ENCODE peak calls at places on chromosomes 4 and X, in ten cellular contexts. One of them, this sample, is unnamed.

GRCh38 chr4:137674066-137674465 is 141.8 kb upstream of the PCDH18 start:
- DNase-seq in GM10248: no peak
- DNase-seq in uterus: no peak
- DNase-seq in CD4-positive, alpha-beta T cell: no peak
- DNase-seq in progenitor cell of endocrine pancreas: no peak
- DNase-seq in transverse colon: no peak
- DNase-seq in pancreas: no peak
- DNase-seq in RWPE1: peak
- DNase-seq in left lung: no peak
- DNase-seq in fibroblast of mammary gland: peak
- DNase-seq in this sample: no peak

GRCh38 chr4:131137196-131137595 is 2011.9 kb upstream of the PCDH10 start:
- DNase-seq in fibroblast of mammary gland: no peak
- DNase-seq in CD4-positive, alpha-beta T cell: no peak
- DNase-seq in progenitor cell of endocrine pancreas: no peak
- DNase-seq in RWPE1: no peak
- DNase-seq in GM10248: no peak
- DNase-seq in pancreas: no peak
- DNase-seq in uterus: no peak
- DNase-seq in transverse colon: no peak
- DNase-seq in left lung: no peak
- DNase-seq in this sample: no peak

GRCh38 chr4:55736605-55737183 is 82.9 kb upstream of the EXOC1L start:
- DNase-seq in left lung: no peak
- DNase-seq in transverse colon: no peak
- DNase-seq in progenitor cell of endocrine pancreas: no peak
- DNase-seq in GM10248: peak
- DNase-seq in RWPE1: peak
- DNase-seq in fibroblast of mammary gland: peak
- DNase-seq in pancreas: no peak
- DNase-seq in uterus: no peak
- DNase-seq in CD4-positive, alpha-beta T cell: no peak
- DNase-seq in this sample: no peak

GRCh38 chr4:147736458-147736857 is 4.6 kb downstream of the ARHGAP10 start:
- DNase-seq in progenitor cell of endocrine pancreas: no peak
- DNase-seq in fibroblast of mammary gland: peak
- DNase-seq in pancreas: no peak
- DNase-seq in RWPE1: peak
- DNase-seq in GM10248: no peak
- DNase-seq in left lung: no peak
- DNase-seq in CD4-positive, alpha-beta T cell: no peak
- DNase-seq in uterus: no peak
- DNase-seq in transverse colon: no peak
- DNase-seq in this sample: no peak

GRCh38 chrX:153387987-153388721 is 13.0 kb downstream of the PNMA6E start:
- DNase-seq in left lung: no peak
- DNase-seq in progenitor cell of endocrine pancreas: no peak
- DNase-seq in RWPE1: no peak
- DNase-seq in GM10248: no peak
- DNase-seq in CD4-positive, alpha-beta T cell: no peak
- DNase-seq in uterus: no peak
- DNase-seq in transverse colon: no peak
- DNase-seq in fibroblast of mammary gland: no peak
- DNase-seq in pancreas: no peak
- DNase-seq in this sample: no peak

GRCh38 chrX:20477836-20478532 is 211.3 kb upstream of the RPS6KA3 start:
- DNase-seq in CD4-positive, alpha-beta T cell: no peak
- DNase-seq in GM10248: no peak
- DNase-seq in fibroblast of mammary gland: no peak
- DNase-seq in uterus: no peak
- DNase-seq in transverse colon: peak
- DNase-seq in progenitor cell of endocrine pancreas: no peak
- DNase-seq in pancreas: no peak
- DNase-seq in left lung: peak
- DNase-seq in RWPE1: no peak
- DNase-seq in this sample: no peak

GRCh38 chr4:113781439-113782040 is 20.0 kb upstream of the CAMK2D start:
- DNase-seq in left lung: no peak
- DNase-seq in RWPE1: peak
- DNase-seq in progenitor cell of endocrine pancreas: no peak
- DNase-seq in CD4-positive, alpha-beta T cell: no peak
- DNase-seq in pancreas: no peak
- DNase-seq in transverse colon: no peak
- DNase-seq in GM10248: peak
- DNase-seq in fibroblast of mammary gland: peak
- DNase-seq in uterus: no peak
- DNase-seq in this sample: no peak

GRCh38 chr4:153159728-153160221 is 44.5 kb upstream of the TRIM2 start:
- DNase-seq in RWPE1: peak
- DNase-seq in uterus: no peak
- DNase-seq in fibroblast of mammary gland: peak
- DNase-seq in left lung: no peak
- DNase-seq in GM10248: no peak
- DNase-seq in CD4-positive, alpha-beta T cell: no peak
- DNase-seq in pancreas: no peak
- DNase-seq in progenitor cell of endocrine pancreas: no peak
- DNase-seq in transverse colon: no peak
- DNase-seq in this sample: no peak

GRCh38 chr4:108356209-108356535 is 187.4 kb upstream of the LEF1 start:
- DNase-seq in transverse colon: no peak
- DNase-seq in uterus: no peak
- DNase-seq in left lung: no peak
- DNase-seq in progenitor cell of endocrine pancreas: no peak
- DNase-seq in pancreas: no peak
- DNase-seq in GM10248: no peak
- DNase-seq in fibroblast of mammary gland: no peak
- DNase-seq in CD4-positive, alpha-beta T cell: no peak
- DNase-seq in RWPE1: no peak
- DNase-seq in this sample: no peak

GRCh38 chrX:132489256-132490085 is 633 bp upstream of the MBNL3 start:
- DNase-seq in RWPE1: peak
- DNase-seq in GM10248: peak
- DNase-seq in progenitor cell of endocrine pancreas: peak
- DNase-seq in pancreas: peak
- DNase-seq in uterus: peak
- DNase-seq in CD4-positive, alpha-beta T cell: peak
- DNase-seq in fibroblast of mammary gland: peak
- DNase-seq in transverse colon: peak
- DNase-seq in left lung: peak
- DNase-seq in this sample: peak

GRCh38 chr4:185346975-185347601 is 48.6 kb downstream of the LRP2BP start:
- DNase-seq in uterus: no peak
- DNase-seq in left lung: no peak
- DNase-seq in transverse colon: no peak
- DNase-seq in progenitor cell of endocrine pancreas: no peak
- DNase-seq in GM10248: no peak
- DNase-seq in fibroblast of mammary gland: no peak
- DNase-seq in pancreas: no peak
- DNase-seq in RWPE1: no peak
- DNase-seq in CD4-positive, alpha-beta T cell: no peak
- DNase-seq in this sample: no peak

GRCh38 chrX:3548743-3549441 is 164.6 kb downstream of the PRKX start:
- DNase-seq in RWPE1: peak
- DNase-seq in fibroblast of mammary gland: peak
- DNase-seq in CD4-positive, alpha-beta T cell: no peak
- DNase-seq in progenitor cell of endocrine pancreas: no peak
- DNase-seq in pancreas: no peak
- DNase-seq in transverse colon: no peak
- DNase-seq in uterus: no peak
- DNase-seq in GM10248: no peak
- DNase-seq in left lung: no peak
- DNase-seq in this sample: no peak

GRCh38 chrX:68112321-68112720 is 321.0 kb downstream of the OPHN1 start:
- DNase-seq in RWPE1: no peak
- DNase-seq in transverse colon: no peak
- DNase-seq in uterus: no peak
- DNase-seq in GM10248: no peak
- DNase-seq in progenitor cell of endocrine pancreas: no peak
- DNase-seq in left lung: no peak
- DNase-seq in CD4-positive, alpha-beta T cell: no peak
- DNase-seq in fibroblast of mammary gland: no peak
- DNase-seq in pancreas: no peak
- DNase-seq in this sample: no peak

GRCh38 chr4:60531790-60532189 is 668.3 kb upstream of the ADGRL3 start:
- DNase-seq in transverse colon: no peak
- DNase-seq in pancreas: no peak
- DNase-seq in progenitor cell of endocrine pancreas: no peak
- DNase-seq in uterus: no peak
- DNase-seq in RWPE1: peak
- DNase-seq in left lung: no peak
- DNase-seq in CD4-positive, alpha-beta T cell: no peak
- DNase-seq in fibroblast of mammary gland: no peak
- DNase-seq in GM10248: no peak
- DNase-seq in this sample: no peak
- TF ChIP-seq CTCF in transverse colon: no peak
- TF ChIP-seq CTCF in pancreas: no peak
- TF ChIP-seq CTCF in progenitor cell of endocrine pancreas: no peak
- TF ChIP-seq CTCF in uterus: no peak
- TF ChIP-seq CTCF in RWPE1: no peak
- TF ChIP-seq CTCF in left lung: no peak
- TF ChIP-seq CTCF in CD4-positive, alpha-beta T cell: no peak
- TF ChIP-seq CTCF in fibroblast of mammary gland: no peak
- TF ChIP-seq CTCF in GM10248: no peak
- TF ChIP-seq CTCF in this sample: no peak

GRCh38 chr4:139083533-139084424 is 68.2 kb downstream of the NOCT start:
- DNase-seq in CD4-positive, alpha-beta T cell: peak
- DNase-seq in pancreas: peak
- DNase-seq in progenitor cell of endocrine pancreas: peak
- DNase-seq in fibroblast of mammary gland: peak
- DNase-seq in uterus: peak
- DNase-seq in RWPE1: peak
- DNase-seq in transverse colon: peak
- DNase-seq in GM10248: peak
- DNase-seq in left lung: peak
- DNase-seq in this sample: peak
- TF ChIP-seq CTCF in CD4-positive, alpha-beta T cell: no peak
- TF ChIP-seq CTCF in pancreas: no peak
- TF ChIP-seq CTCF in progenitor cell of endocrine pancreas: peak
- TF ChIP-seq CTCF in fibroblast of mammary gland: no peak
- TF ChIP-seq CTCF in uterus: peak
- TF ChIP-seq CTCF in RWPE1: peak
- TF ChIP-seq CTCF in transverse colon: peak
- TF ChIP-seq CTCF in GM10248: no peak
- TF ChIP-seq CTCF in left lung: peak
- TF ChIP-seq CTCF in this sample: peak

GRCh38 chrX:120308558-120308957 is 2.7 kb downstream of the TMEM255A start:
- DNase-seq in progenitor cell of endocrine pancreas: no peak
- DNase-seq in transverse colon: no peak
- DNase-seq in left lung: no peak
- DNase-seq in fibroblast of mammary gland: no peak
- DNase-seq in CD4-positive, alpha-beta T cell: no peak
- DNase-seq in GM10248: no peak
- DNase-seq in pancreas: no peak
- DNase-seq in RWPE1: no peak
- DNase-seq in uterus: peak
- DNase-seq in this sample: peak
- TF ChIP-seq CTCF in progenitor cell of endocrine pancreas: peak
- TF ChIP-seq CTCF in transverse colon: no peak
- TF ChIP-seq CTCF in left lung: no peak
- TF ChIP-seq CTCF in fibroblast of mammary gland: no peak
- TF ChIP-seq CTCF in CD4-positive, alpha-beta T cell: no peak
- TF ChIP-seq CTCF in GM10248: no peak
- TF ChIP-seq CTCF in pancreas: no peak
- TF ChIP-seq CTCF in RWPE1: no peak
- TF ChIP-seq CTCF in uterus: no peak
- TF ChIP-seq CTCF in this sample: no peak

DNA sequence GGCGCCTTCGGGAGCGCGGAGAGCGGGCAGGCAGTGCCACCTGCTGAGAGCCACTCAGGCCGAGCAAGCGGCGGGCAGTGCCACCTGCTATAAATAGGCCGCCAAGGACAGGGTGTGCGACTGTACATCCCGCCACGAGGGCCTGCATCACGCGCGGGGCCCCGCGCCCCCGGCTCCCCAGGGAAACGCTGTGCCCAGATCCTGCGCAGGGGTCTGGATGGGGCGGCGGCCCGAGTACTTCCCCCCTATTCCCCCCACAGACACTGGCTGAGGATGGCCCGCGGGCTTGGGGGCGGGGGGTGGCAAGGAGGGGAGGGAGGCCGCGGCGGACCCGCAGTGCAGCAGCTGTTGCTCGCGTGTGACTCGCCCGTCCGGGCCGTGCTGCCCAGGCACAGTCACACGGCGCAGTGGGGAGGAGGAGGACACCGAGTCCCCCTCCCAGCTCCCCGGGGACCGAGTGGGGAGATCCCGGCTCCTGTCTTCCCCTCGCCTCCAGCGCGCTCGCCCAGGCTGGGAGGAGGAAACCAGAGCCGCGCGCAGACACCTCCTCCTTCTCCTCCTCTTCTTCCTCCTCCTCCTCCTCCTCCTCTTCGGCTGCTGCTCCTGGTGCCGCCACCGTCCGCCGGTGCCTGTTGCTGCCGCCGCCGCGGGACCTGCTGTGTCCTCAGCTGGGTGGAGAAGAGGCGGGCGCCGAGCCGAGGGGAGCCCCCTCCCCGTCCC is at the start of gene TBC1D1:
- DNase-seq in left lung: peak
- DNase-seq in transverse colon: peak
- DNase-seq in RWPE1: no peak
- DNase-seq in pancreas: peak
- DNase-seq in CD4-positive, alpha-beta T cell: peak
- DNase-seq in GM10248: peak
- DNase-seq in progenitor cell of endocrine pancreas: peak
- DNase-seq in uterus: peak
- DNase-seq in fibroblast of mammary gland: no peak
- DNase-seq in this sample: peak
- TF ChIP-seq CTCF in left lung: no peak
- TF ChIP-seq CTCF in transverse colon: peak
- TF ChIP-seq CTCF in RWPE1: peak
- TF ChIP-seq CTCF in pancreas: no peak
- TF ChIP-seq CTCF in CD4-positive, alpha-beta T cell: no peak
- TF ChIP-seq CTCF in GM10248: no peak
- TF ChIP-seq CTCF in progenitor cell of endocrine pancreas: no peak
- TF ChIP-seq CTCF in uterus: peak
- TF ChIP-seq CTCF in fibroblast of mammary gland: no peak
- TF ChIP-seq CTCF in this sample: no peak

DNA sequence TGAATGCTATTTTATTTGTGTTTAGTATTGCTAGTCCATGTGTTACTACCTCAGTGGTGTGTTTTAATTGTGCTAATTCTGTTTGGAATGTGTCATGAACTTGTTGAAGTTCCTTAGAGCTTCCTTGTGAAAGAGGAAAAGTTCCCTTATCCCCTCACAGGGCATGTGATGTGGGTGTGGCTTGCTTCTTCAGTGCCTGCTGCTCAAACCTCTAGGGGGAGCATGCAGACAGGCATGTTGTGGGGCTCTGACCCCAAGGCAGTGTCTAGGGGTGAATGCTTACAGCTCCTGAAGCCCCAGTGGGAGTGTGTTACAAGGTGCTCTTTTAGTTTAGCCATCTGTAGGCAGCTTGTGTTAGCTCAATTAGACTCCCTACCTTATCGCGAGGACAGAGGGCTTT is 86.5 kb downstream of the MAGED4 start:
- DNase-seq in pancreas: peak
- DNase-seq in fibroblast of mammary gland: peak
- DNase-seq in CD4-positive, alpha-beta T cell: no peak
- DNase-seq in transverse colon: no peak
- DNase-seq in uterus: no peak
- DNase-seq in RWPE1: no peak
- DNase-seq in left lung: no peak
- DNase-seq in progenitor cell of endocrine pancreas: no peak
- DNase-seq in GM10248: no peak
- DNase-seq in this sample: peak
- TF ChIP-seq CTCF in pancreas: no peak
- TF ChIP-seq CTCF in fibroblast of mammary gland: peak
- TF ChIP-seq CTCF in CD4-positive, alpha-beta T cell: no peak
- TF ChIP-seq CTCF in transverse colon: no peak
- TF ChIP-seq CTCF in uterus: no peak
- TF ChIP-seq CTCF in RWPE1: no peak
- TF ChIP-seq CTCF in left lung: no peak
- TF ChIP-seq CTCF in progenitor cell of endocrine pancreas: peak
- TF ChIP-seq CTCF in GM10248: peak
- TF ChIP-seq CTCF in this sample: no peak

GRCh38 chrX:115563633-115564182 is 2.7 kb downstream of the PLS3 start:
- DNase-seq in uterus: no peak
- DNase-seq in RWPE1: no peak
- DNase-seq in CD4-positive, alpha-beta T cell: no peak
- DNase-seq in pancreas: no peak
- DNase-seq in fibroblast of mammary gland: no peak
- DNase-seq in GM10248: no peak
- DNase-seq in progenitor cell of endocrine pancreas: no peak
- DNase-seq in transverse colon: no peak
- DNase-seq in left lung: no peak
- DNase-seq in this sample: no peak
- TF ChIP-seq CTCF in uterus: no peak
- TF ChIP-seq CTCF in RWPE1: no peak
- TF ChIP-seq CTCF in CD4-positive, alpha-beta T cell: no peak
- TF ChIP-seq CTCF in pancreas: no peak
- TF ChIP-seq CTCF in fibroblast of mammary gland: peak
- TF ChIP-seq CTCF in GM10248: no peak
- TF ChIP-seq CTCF in progenitor cell of endocrine pancreas: no peak
- TF ChIP-seq CTCF in transverse colon: no peak
- TF ChIP-seq CTCF in left lung: no peak
- TF ChIP-seq CTCF in this sample: no peak